ENCODE peak calls at places on chromosomes 3 and 15, in five cellular contexts. U is activated gamma-delta T cell treated with anti-CD3 and anti-CD28 coated beads, Interleukin-2, amount 50 U/mL, for 16 hours; E is ELF-1; O is activated CD8-positive, alpha-beta T cell treated with anti-CD3 and anti-CD28 coated beads for 36 hours; L is hypothalamus. R is an unnamed sample.

GRCh38 chr3:138747229-138747628 is 87.5 kb downstream of the PIK3CB start:
- DNase-seq in U (no peak), O (no peak), L (no peak), E (no peak), R (peak)

GRCh38 chr15:42150246-42150970 is 6.0 kb downstream of the PLA2G4F start:
- DNase-seq in U (no peak), E (no peak), L (no peak), O (no peak), R (no peak)

GRCh38 chr3:178719036-178719635 is 182.9 kb downstream of the KCNMB2 start:
- DNase-seq in E (no peak), U (no peak), L (no peak), O (no peak), R (no peak)

GRCh38 chr15:66956672-66957540 is 108.5 kb upstream of the SMAD3 start:
- DNase-seq in O (no peak), U (no peak), E (no peak), L (no peak), R (no peak)

GRCh38 chr3:127903596-127903995 is 11.4 kb upstream of the KBTBD12 start:
- DNase-seq in O (no peak), L (no peak), E (no peak), U (no peak), R (no peak)

GRCh38 chr3:128170866-128171516 is 17.7 kb downstream of the EEFSEC start:
- DNase-seq in U (no peak), L (no peak), E (peak), O (no peak), R (peak)

GRCh38 chr3:45604066-45604465 is 9.5 kb downstream of the LIMD1 start:
- DNase-seq in U (no peak), L (no peak), O (no peak), E (no peak), R (no peak)

GRCh38 chr15:28106294-28107110 is 7.4 kb upstream of the OCA2 start:
- DNase-seq in E (peak), O (peak), L (no peak), U (no peak), R (no peak)

GRCh38 chr15:80991446-80991845 is 1.8 kb upstream of the MESD start:
- DNase-seq in E (no peak), U (no peak), L (no peak), O (peak), R (no peak)

R was measured in NCI-H2029 treated with DMSO at 0.1 percent for 48 hours.